ENCODE peak calls at places on chromosomes 1 and 21, in ten cellular contexts. One of them, this sample, is unnamed.

GRCh38 chr1:25199876-25200620 is 32.3 kb downstream of the SYF2 start:
- DNase-seq in vagina: no peak
- DNase-seq in cardiac muscle cell: no peak
- DNase-seq in transverse colon: no peak
- DNase-seq in IMR-90: no peak
- DNase-seq in GM13976: no peak
- DNase-seq in epithelial cell of esophagus: no peak
- DNase-seq in AG09319: no peak
- DNase-seq in prostate gland: no peak
- DNase-seq in uterus: no peak
- DNase-seq in this sample: no peak

GRCh38 chr1:85681087-85681486 is 27.1 kb downstream of the ZNHIT6 start:
- DNase-seq in GM13976: no peak
- DNase-seq in prostate gland: no peak
- DNase-seq in cardiac muscle cell: peak; percentile 71
- DNase-seq in transverse colon: no peak
- DNase-seq in AG09319: peak; percentile 11
- DNase-seq in vagina: no peak
- DNase-seq in epithelial cell of esophagus: no peak
- DNase-seq in IMR-90: peak; percentile 68
- DNase-seq in uterus: no peak
- DNase-seq in this sample: no peak

GRCh38 chr1:184028854-184029623 is 8.5 kb downstream of the COLGALT2 start:
- DNase-seq in epithelial cell of esophagus: no peak
- DNase-seq in AG09319: no peak
- DNase-seq in vagina: no peak
- DNase-seq in uterus: no peak
- DNase-seq in prostate gland: peak; percentile 9
- DNase-seq in IMR-90: no peak
- DNase-seq in cardiac muscle cell: no peak
- DNase-seq in transverse colon: no peak
- DNase-seq in GM13976: no peak
- DNase-seq in this sample: no peak

GRCh38 chr1:53410691-53411090 is 48.5 kb upstream of the DMRTB1 start:
- DNase-seq in GM13976: no peak
- DNase-seq in IMR-90: no peak
- DNase-seq in epithelial cell of esophagus: no peak
- DNase-seq in cardiac muscle cell: no peak
- DNase-seq in AG09319: no peak
- DNase-seq in uterus: no peak
- DNase-seq in vagina: no peak
- DNase-seq in transverse colon: no peak
- DNase-seq in prostate gland: no peak
- DNase-seq in this sample: no peak

GRCh38 chr1:170351368-170351946 is 180.5 kb upstream of the GORAB start:
- DNase-seq in transverse colon: no peak
- DNase-seq in uterus: no peak
- DNase-seq in vagina: no peak
- DNase-seq in GM13976: no peak
- DNase-seq in AG09319: no peak
- DNase-seq in cardiac muscle cell: no peak
- DNase-seq in IMR-90: no peak
- DNase-seq in epithelial cell of esophagus: no peak
- DNase-seq in prostate gland: no peak
- DNase-seq in this sample: no peak

GRCh38 chr21:38930838-38931237 is 125.1 kb downstream of the ETS2 start:
- DNase-seq in cardiac muscle cell: peak; percentile 89
- DNase-seq in prostate gland: no peak
- DNase-seq in IMR-90: peak; percentile 74
- DNase-seq in uterus: no peak
- DNase-seq in GM13976: no peak
- DNase-seq in AG09319: no peak
- DNase-seq in vagina: no peak
- DNase-seq in transverse colon: no peak
- DNase-seq in epithelial cell of esophagus: peak; percentile 79
- DNase-seq in this sample: no peak

GRCh38 chr21:31235671-31236450 is 108.2 kb downstream of the TIAM1 start:
- DNase-seq in epithelial cell of esophagus: peak; percentile 45
- DNase-seq in AG09319: no peak
- DNase-seq in transverse colon: no peak
- DNase-seq in IMR-90: no peak
- DNase-seq in GM13976: no peak
- DNase-seq in prostate gland: no peak
- DNase-seq in uterus: no peak
- DNase-seq in vagina: no peak
- DNase-seq in cardiac muscle cell: peak; percentile 48
- DNase-seq in this sample: no peak

GRCh38 chr1:241482761-241483250 is 36.7 kb downstream of the FH start:
- DNase-seq in vagina: no peak
- DNase-seq in transverse colon: no peak
- DNase-seq in epithelial cell of esophagus: peak; percentile 67
- DNase-seq in cardiac muscle cell: peak; percentile 21
- DNase-seq in uterus: no peak
- DNase-seq in IMR-90: peak; percentile 75
- DNase-seq in AG09319: peak; percentile 18
- DNase-seq in GM13976: no peak
- DNase-seq in prostate gland: no peak
- DNase-seq in this sample: no peak

GRCh38 chr1:7043729-7044470 is 258.6 kb downstream of the CAMTA1 start:
- DNase-seq in vagina: no peak
- DNase-seq in transverse colon: no peak
- DNase-seq in uterus: no peak
- DNase-seq in AG09319: no peak
- DNase-seq in GM13976: no peak
- DNase-seq in epithelial cell of esophagus: no peak
- DNase-seq in IMR-90: no peak
- DNase-seq in prostate gland: no peak
- DNase-seq in cardiac muscle cell: no peak
- DNase-seq in this sample: no peak

GRCh38 chr1:184930645-184931044 is 43.7 kb downstream of the NIBAN1 start:
- DNase-seq in transverse colon: no peak
- DNase-seq in IMR-90: no peak
- DNase-seq in vagina: no peak
- DNase-seq in uterus: no peak
- DNase-seq in GM13976: no peak
- DNase-seq in epithelial cell of esophagus: no peak
- DNase-seq in cardiac muscle cell: no peak
- DNase-seq in AG09319: no peak
- DNase-seq in prostate gland: no peak
- DNase-seq in this sample: no peak

GRCh38 chr1:99843760-99844159 is 6.4 kb upstream of the AGL start:
- DNase-seq in prostate gland: no peak
- DNase-seq in AG09319: no peak
- DNase-seq in uterus: peak; percentile 27
- DNase-seq in IMR-90: no peak
- DNase-seq in epithelial cell of esophagus: no peak
- DNase-seq in transverse colon: no peak
- DNase-seq in cardiac muscle cell: no peak
- DNase-seq in GM13976: no peak
- DNase-seq in vagina: no peak
- DNase-seq in this sample: no peak

GRCh38 chr1:906532-907420 is 16.9 kb upstream of the SAMD11 start:
- DNase-seq in transverse colon: peak; percentile 75
- DNase-seq in AG09319: no peak
- DNase-seq in uterus: no peak
- DNase-seq in cardiac muscle cell: peak; percentile 35
- DNase-seq in vagina: peak; percentile 87
- DNase-seq in GM13976: no peak
- DNase-seq in prostate gland: peak; percentile 4
- DNase-seq in IMR-90: peak; percentile 64
- DNase-seq in epithelial cell of esophagus: peak; percentile 69
- DNase-seq in this sample: no peak

GRCh38 chr1:7650801-7651200 is 120.3 kb upstream of the VAMP3 start:
- DNase-seq in epithelial cell of esophagus: no peak
- DNase-seq in AG09319: no peak
- DNase-seq in transverse colon: no peak
- DNase-seq in IMR-90: no peak
- DNase-seq in GM13976: no peak
- DNase-seq in uterus: no peak
- DNase-seq in cardiac muscle cell: peak; percentile 9
- DNase-seq in prostate gland: no peak
- DNase-seq in vagina: no peak
- DNase-seq in this sample: no peak

GRCh38 chr1:10596780-10597179 is 122.0 kb downstream of the PEX14 start:
- DNase-seq in epithelial cell of esophagus: no peak
- DNase-seq in uterus: no peak
- DNase-seq in GM13976: no peak
- DNase-seq in IMR-90: no peak
- DNase-seq in AG09319: no peak
- DNase-seq in transverse colon: no peak
- DNase-seq in prostate gland: no peak
- DNase-seq in cardiac muscle cell: no peak
- DNase-seq in vagina: no peak
- DNase-seq in this sample: no peak

GRCh38 chr1:27527223-27527856 is 37.4 kb upstream of the WASF2 start:
- DNase-seq in uterus: peak; percentile 80
- DNase-seq in IMR-90: peak; percentile 85
- DNase-seq in GM13976: peak; percentile 74
- DNase-seq in epithelial cell of esophagus: peak; percentile 50
- DNase-seq in cardiac muscle cell: peak; percentile 55
- DNase-seq in vagina: no peak
- DNase-seq in AG09319: no peak
- DNase-seq in transverse colon: peak; percentile 66
- DNase-seq in prostate gland: peak; percentile 76
- DNase-seq in this sample: peak; percentile 60

GRCh38 chr21:37449302-37449937 is 82.8 kb downstream of the DYRK1A start:
- DNase-seq in vagina: no peak
- DNase-seq in uterus: no peak
- DNase-seq in cardiac muscle cell: no peak
- DNase-seq in AG09319: no peak
- DNase-seq in transverse colon: no peak
- DNase-seq in GM13976: no peak
- DNase-seq in prostate gland: no peak
- DNase-seq in epithelial cell of esophagus: no peak
- DNase-seq in IMR-90: no peak
- DNase-seq in this sample: no peak

GRCh38 chr1:203907901-203908300 is 46.5 kb downstream of the SNRPE start:
- DNase-seq in transverse colon: no peak
- DNase-seq in AG09319: no peak
- DNase-seq in prostate gland: no peak
- DNase-seq in cardiac muscle cell: no peak
- DNase-seq in vagina: no peak
- DNase-seq in GM13976: no peak
- DNase-seq in IMR-90: peak; percentile 51
- DNase-seq in epithelial cell of esophagus: no peak
- DNase-seq in uterus: no peak
- DNase-seq in this sample: no peak

GRCh38 chr1:181295215-181295614 is 188.1 kb upstream of the CACNA1E start:
- DNase-seq in cardiac muscle cell: no peak
- DNase-seq in epithelial cell of esophagus: no peak
- DNase-seq in vagina: no peak
- DNase-seq in uterus: no peak
- DNase-seq in prostate gland: no peak
- DNase-seq in AG09319: no peak
- DNase-seq in transverse colon: no peak
- DNase-seq in IMR-90: no peak
- DNase-seq in GM13976: no peak
- DNase-seq in this sample: no peak

GRCh38 chr1:162733336-162733590 is 57.2 kb upstream of the HSD17B7 start:
- DNase-seq in transverse colon: no peak
- DNase-seq in prostate gland: no peak
- DNase-seq in vagina: no peak
- DNase-seq in GM13976: no peak
- DNase-seq in cardiac muscle cell: no peak
- DNase-seq in IMR-90: no peak
- DNase-seq in AG09319: no peak
- DNase-seq in epithelial cell of esophagus: no peak
- DNase-seq in uterus: no peak
- DNase-seq in this sample: no peak

GRCh38 chr1:105027838-105028471 is 1278.3 kb downstream of the AMY1C start:
- DNase-seq in prostate gland: no peak
- DNase-seq in cardiac muscle cell: no peak
- DNase-seq in uterus: no peak
- DNase-seq in AG09319: no peak
- DNase-seq in vagina: no peak
- DNase-seq in epithelial cell of esophagus: no peak
- DNase-seq in GM13976: no peak
- DNase-seq in transverse colon: no peak
- DNase-seq in IMR-90: no peak
- DNase-seq in this sample: no peak
- TF ChIP-seq CTCF in prostate gland: no peak
- TF ChIP-seq CTCF in cardiac muscle cell: no peak
- TF ChIP-seq CTCF in uterus: no peak
- TF ChIP-seq CTCF in AG09319: no peak
- TF ChIP-seq CTCF in vagina: no peak
- TF ChIP-seq CTCF in epithelial cell of esophagus: no peak
- TF ChIP-seq CTCF in GM13976: no peak
- TF ChIP-seq CTCF in transverse colon: no peak
- TF ChIP-seq CTCF in IMR-90: no peak
- TF ChIP-seq CTCF in this sample: no peak

GRCh38 chr1:165943198-165943597 is 115.8 kb downstream of the UCK2 start:
- DNase-seq in prostate gland: no peak
- DNase-seq in uterus: no peak
- DNase-seq in transverse colon: no peak
- DNase-seq in cardiac muscle cell: no peak
- DNase-seq in vagina: no peak
- DNase-seq in IMR-90: no peak
- DNase-seq in GM13976: no peak
- DNase-seq in AG09319: no peak
- DNase-seq in epithelial cell of esophagus: peak; percentile 51
- DNase-seq in this sample: no peak
- TF ChIP-seq CTCF in prostate gland: no peak
- TF ChIP-seq CTCF in uterus: no peak
- TF ChIP-seq CTCF in transverse colon: no peak
- TF ChIP-seq CTCF in cardiac muscle cell: no peak
- TF ChIP-seq CTCF in vagina: no peak
- TF ChIP-seq CTCF in IMR-90: no peak
- TF ChIP-seq CTCF in GM13976: no peak
- TF ChIP-seq CTCF in AG09319: no peak
- TF ChIP-seq CTCF in epithelial cell of esophagus: no peak
- TF ChIP-seq CTCF in this sample: no peak

DNA sequence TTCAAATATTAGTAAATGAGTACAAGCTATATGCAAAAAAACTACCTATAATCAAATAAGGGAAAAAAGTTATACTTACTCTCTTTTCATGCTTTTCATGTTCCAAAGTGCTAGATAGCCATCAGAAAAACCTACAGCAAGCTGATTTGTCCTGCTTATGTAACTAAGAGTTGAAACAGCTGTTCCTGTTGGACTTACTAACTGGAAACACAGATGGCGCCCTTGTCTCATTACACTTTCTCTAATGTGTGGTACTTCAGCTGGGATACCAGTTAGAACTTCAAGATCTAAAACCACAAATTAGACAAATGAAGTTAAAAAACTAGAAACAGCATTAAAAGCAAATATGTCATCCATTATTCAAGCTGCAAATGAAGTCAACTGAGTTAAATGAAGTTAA is 24.3 kb downstream of the AHCTF1 start:
- DNase-seq in uterus: no peak
- DNase-seq in vagina: no peak
- DNase-seq in epithelial cell of esophagus: peak; percentile 52
- DNase-seq in transverse colon: peak; percentile 20
- DNase-seq in GM13976: no peak
- DNase-seq in IMR-90: peak; percentile 72
- DNase-seq in cardiac muscle cell: peak; percentile 79
- DNase-seq in AG09319: peak; percentile 18
- DNase-seq in prostate gland: peak; percentile 14
- DNase-seq in this sample: no peak
- TF ChIP-seq CTCF in uterus: peak; percentile 31
- TF ChIP-seq CTCF in vagina: no peak
- TF ChIP-seq CTCF in epithelial cell of esophagus: peak; percentile 43
- TF ChIP-seq CTCF in transverse colon: peak; percentile 44
- TF ChIP-seq CTCF in GM13976: peak; percentile 5
- TF ChIP-seq CTCF in IMR-90: peak; percentile 44
- TF ChIP-seq CTCF in cardiac muscle cell: peak; percentile 62
- TF ChIP-seq CTCF in AG09319: peak; percentile 34
- TF ChIP-seq CTCF in prostate gland: peak; percentile 42
- TF ChIP-seq CTCF in this sample: peak; percentile 15

GRCh38 chr1:155598842-155599331 is 11.1 kb upstream of the MSTO1 start:
- DNase-seq in epithelial cell of esophagus: peak; percentile 12
- DNase-seq in prostate gland: no peak
- DNase-seq in AG09319: no peak
- DNase-seq in uterus: no peak
- DNase-seq in GM13976: no peak
- DNase-seq in IMR-90: peak; percentile 43
- DNase-seq in transverse colon: no peak
- DNase-seq in cardiac muscle cell: peak; percentile 57
- DNase-seq in vagina: no peak
- DNase-seq in this sample: no peak
- TF ChIP-seq CTCF in epithelial cell of esophagus: no peak
- TF ChIP-seq CTCF in prostate gland: no peak
- TF ChIP-seq CTCF in AG09319: no peak
- TF ChIP-seq CTCF in uterus: no peak
- TF ChIP-seq CTCF in GM13976: no peak
- TF ChIP-seq CTCF in IMR-90: no peak
- TF ChIP-seq CTCF in transverse colon: no peak
- TF ChIP-seq CTCF in cardiac muscle cell: no peak
- TF ChIP-seq CTCF in vagina: no peak
- TF ChIP-seq CTCF in this sample: no peak

This sample was measured in mesothelial cell of epicardium.